ENCODE peak calls at places on chromosomes 7 and 10, in seven cellular contexts. W, I, Q, L, H, O and S are unnamed samples.

GRCh38 chr10:52662255-52662654 is 110.3 kb downstream of the MBL2 start:
- DNase-seq in L (no peak), Q (no peak), I (no peak), W (no peak), O (no peak), H (no peak), S (no peak)

GRCh38 chr7:114345494-114345893 is 69.1 kb upstream of the FOXP2 start:
- DNase-seq in I (peak; percentile 78), W (peak; percentile 79), Q (no peak), O (peak; percentile 76), L (no peak), H (no peak), S (no peak)

GRCh38 chr7:45151967-45152366 is 5.6 kb upstream of the RAMP3 start:
- DNase-seq in O (no peak), H (peak; percentile 33), W (no peak), I (no peak), L (no peak), Q (no peak), S (no peak)

GRCh38 chr10:62851449-62851848 is 35.3 kb upstream of the EGR2 start:
- DNase-seq in W (no peak), Q (peak; percentile 17), H (no peak), O (no peak), I (peak; percentile 13), L (peak; percentile 39), S (no peak)

GRCh38 chr7:38321515-38321944 is 48.1 kb upstream of the TARP start:
- DNase-seq in I (peak; percentile 44), Q (no peak), H (no peak), L (no peak), W (peak; percentile 12), O (no peak), S (no peak)

GRCh38 chr7:30687604-30688003 is 5.3 kb upstream of the CRHR2 start:
- DNase-seq in L (no peak), W (no peak), H (no peak), Q (no peak), O (no peak), I (no peak), S (no peak)

GRCh38 chr10:122786269-122786668 is 59.4 kb downstream of the CUZD1 start:
- DNase-seq in Q (no peak), L (peak; percentile 11), O (peak; percentile 36), W (peak; percentile 30), I (peak; percentile 18), H (no peak), S (no peak)

GRCh38 chr7:107687656-107688055 is 27.0 kb downstream of the SLC26A4 start:
- DNase-seq in I (peak; percentile 55), W (peak; percentile 61), Q (no peak), O (no peak), L (no peak), H (no peak), S (no peak)

GRCh38 chr7:22702516-22702915 is 24.5 kb upstream of the IL6 start:
- DNase-seq in I (no peak), Q (no peak), O (no peak), W (no peak), H (no peak), L (no peak), S (no peak)

GRCh38 chr7:127250312-127251047 is 2.3 kb downstream of the GRM8 start:
- DNase-seq in O (no peak), W (peak; percentile 1), L (peak; percentile 2), I (peak; percentile 23), Q (no peak), H (no peak), S (no peak)

GRCh38 chr10:104253106-104253505 is 1.6 kb upstream of the GSTO1 start:
- DNase-seq in W (no peak), I (no peak), L (no peak), H (no peak), Q (no peak), O (no peak), S (no peak)

GRCh38 chr7:76272142-76272541 is 30.3 kb upstream of the HSPB1 start:
- DNase-seq in L (no peak), W (no peak), Q (no peak), H (no peak), O (no peak), I (no peak), S (no peak)

DNA sequence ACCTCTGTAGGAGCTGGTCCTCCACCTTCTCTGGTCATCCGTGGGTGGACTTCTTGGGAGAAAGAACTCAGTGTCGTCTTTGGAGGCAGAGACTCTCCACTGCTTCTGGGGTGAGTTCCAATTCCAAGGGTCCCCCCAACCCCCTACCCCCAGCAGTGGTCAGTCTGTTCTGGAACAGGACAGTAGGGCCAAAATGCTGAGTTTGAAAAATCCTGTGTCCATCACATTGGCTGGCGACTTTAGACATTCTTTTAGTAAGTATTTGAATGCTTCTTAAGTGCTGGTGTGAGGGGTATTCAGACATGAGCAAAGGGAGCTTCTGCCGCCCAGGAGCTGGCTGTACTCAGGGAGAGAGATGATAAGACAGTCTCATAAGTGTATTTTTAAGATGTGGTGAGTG is 1.9 kb downstream of the ZNF316 start:
- DNase-seq in H (no peak), Q (no peak), O (no peak), W (no peak), I (no peak), L (no peak), S (no peak)
- H3K4me3 ChIP-seq in H (peak overlapping the region; percentile 96), Q (no peak overlapping the region), O (no peak overlapping the region), W (no peak overlapping the region), I (no peak overlapping the region), L (peak overlapping the region; percentile 79), S (no peak overlapping the region)

DNA sequence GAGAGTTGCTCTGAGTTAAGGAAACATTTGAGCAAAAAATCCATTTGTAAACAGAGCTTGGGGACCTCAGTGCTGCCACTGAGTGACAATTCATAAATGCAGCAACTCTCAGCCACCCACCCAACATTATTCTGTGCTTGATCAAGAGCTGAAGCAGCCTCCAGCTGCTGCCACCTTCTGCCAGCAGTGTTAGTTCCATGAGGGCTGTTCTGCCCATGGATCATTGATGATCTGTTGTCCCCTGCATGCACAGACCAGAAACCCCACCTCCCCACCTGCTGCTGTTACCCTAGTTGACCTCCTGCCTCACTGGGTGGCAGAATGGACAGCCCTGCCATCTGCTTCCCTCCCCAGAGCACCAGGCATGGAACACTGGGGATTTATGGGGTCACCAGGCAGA is 305.4 kb downstream of the KCNMA1 start:
- DNase-seq in Q (no peak), W (no peak), H (no peak), L (no peak), I (no peak), O (no peak), S (no peak)
- TF ChIP-seq CTCF in Q (no peak), W (no peak), H (no peak), L (no peak), I (no peak), O (no peak), S (no peak)

GRCh38 chr10:59694936-59695335 is 14.7 kb downstream of the SLC16A9 start:
- DNase-seq in Q (no peak), H (no peak), I (no peak), O (no peak), L (no peak), W (no peak), S (no peak)
- H3K36me3 ChIP-seq in Q (no peaks in the 10 kb centered on the region), H (no peaks in the 10 kb centered on the region), I (no peaks in the 10 kb centered on the region), O (no peaks in the 10 kb centered on the region), L (no peaks in the 10 kb centered on the region), W (no peaks in the 10 kb centered on the region), S (no peaks in the 10 kb centered on the region)

DNA sequence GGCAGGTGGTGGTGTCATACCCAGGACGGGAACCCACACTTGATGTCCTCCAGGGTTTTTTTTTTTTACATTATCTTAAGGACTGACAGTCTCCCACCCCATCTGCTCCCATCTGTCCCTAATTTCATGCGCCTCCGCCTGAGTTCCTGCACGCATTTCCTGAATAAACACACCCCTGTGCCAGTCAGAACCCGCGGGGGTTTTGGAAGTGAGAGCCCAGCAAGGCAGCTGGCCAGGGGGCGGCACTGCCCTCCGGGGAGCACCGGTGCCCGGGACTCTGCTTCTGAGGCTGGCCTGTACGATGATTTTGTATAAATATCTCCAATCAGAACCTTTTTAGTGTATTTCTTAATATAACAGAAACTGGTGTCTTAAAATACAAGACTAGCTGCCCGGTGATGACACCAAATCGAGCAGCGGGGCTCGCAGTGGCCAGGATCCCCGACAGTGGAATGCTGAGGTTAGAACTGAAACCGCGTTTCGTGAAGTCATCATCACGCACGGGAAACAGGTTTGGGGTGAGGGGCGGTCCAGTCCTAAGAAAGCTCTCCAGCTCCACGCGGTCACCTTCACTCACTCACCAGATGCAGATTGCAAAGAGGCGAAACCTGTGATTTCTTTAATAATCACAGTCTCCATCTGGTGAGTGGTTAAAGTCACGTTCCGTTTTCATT is 19.8 kb downstream of the BNIP3 start:
- DNase-seq in I (no peak), O (no peak), L (no peak), W (no peak), Q (no peak), H (no peak), S (no peak)
- H3K4me3 ChIP-seq in I (no peak overlapping the region), O (no peak overlapping the region), L (no peak overlapping the region), W (no peak overlapping the region), Q (no peak overlapping the region), H (peak overlapping the region; percentile 45), S (no peak overlapping the region)

GRCh38 chr7:15889501-15889900 is 203.0 kb upstream of the MEOX2 start:
- DNase-seq in I (peak; percentile 3), H (no peak), W (no peak), L (no peak), O (no peak), Q (peak; percentile 47), S (peak; percentile 20)
- TF ChIP-seq CTCF in I (peak; percentile 31), H (peak; percentile 26), W (no peak), L (no peak), O (no peak), Q (no peak), S (peak; percentile 46)

DNA sequence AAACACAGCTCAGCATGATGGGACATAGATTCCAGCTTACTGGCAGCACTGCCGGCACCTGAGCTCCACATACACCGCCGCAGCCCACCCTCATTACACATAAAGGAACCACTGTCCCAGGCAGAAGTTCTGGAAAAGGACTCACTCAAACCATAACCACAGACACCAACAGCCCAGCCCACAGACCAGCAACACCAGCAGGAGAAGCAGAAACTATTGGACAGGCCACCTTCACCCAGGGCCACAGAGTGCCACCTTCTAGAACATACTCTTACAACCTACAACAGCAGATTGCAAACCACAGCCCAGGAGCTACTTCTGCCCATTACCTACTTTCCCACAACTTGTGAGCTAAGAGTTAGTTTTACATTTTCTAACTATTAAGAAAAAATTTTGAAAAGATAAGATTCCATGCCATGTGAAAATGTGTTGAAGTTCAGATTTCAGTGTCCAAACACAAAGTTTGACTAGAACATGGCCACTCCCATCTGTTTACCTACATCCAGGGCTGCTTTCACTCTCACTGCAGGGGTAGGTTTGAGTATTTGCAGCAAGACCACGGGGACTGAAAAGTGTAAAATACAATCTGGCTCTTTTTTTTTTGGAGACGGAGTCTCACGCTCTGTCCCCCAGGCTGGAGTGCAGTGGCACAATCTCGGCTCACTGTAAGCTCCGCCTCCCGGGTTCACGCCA is 153.0 kb downstream of the TNS3 start:
- DNase-seq in O (no peak), H (no peak), L (no peak), Q (no peak), W (no peak), I (no peak), S (no peak)
- H3K36me3 ChIP-seq in O (peaks cover 22% of the 10 kb centered on the region), H (peaks cover 33% of the 10 kb centered on the region), L (no peaks in the 10 kb centered on the region), Q (no peaks in the 10 kb centered on the region), W (no peaks in the 10 kb centered on the region), I (peaks cover 6% of the 10 kb centered on the region), S (peaks cover 22% of the 10 kb centered on the region)

GRCh38 chr7:150432915-150433892 is 17.2 kb upstream of the GIMAP8 start:
- DNase-seq in L (no peak), W (no peak), I (no peak), Q (no peak), O (peak; percentile 68), H (no peak), S (no peak)
- H3K4me3 ChIP-seq in L (no peak overlapping the region), W (no peak overlapping the region), I (no peak overlapping the region), Q (no peak overlapping the region), O (peak overlapping the region; percentile 66), H (no peak overlapping the region), S (no peak overlapping the region)